ENCODE peak calls at places on chromosome 3, in five cellular contexts. M is stomach, O is sigmoid colon, Z is breast epithelium, B is HCT116. N is an unnamed sample.

GRCh38 chr3:173785004-173785403 is 387.5 kb downstream of the NLGN1 start:
- DNase-seq in M (no peak), O (no peak), Z (no peak), B (no peak), N (no peak)

GRCh38 chr3:156997351-156997750 is 162.6 kb downstream of the CCNL1 start:
- DNase-seq in M (no peak), O (no peak), Z (no peak), B (no peak), N (no peak)

GRCh38 chr3:27532931-27533607 is 48.9 kb upstream of the SLC4A7 start:
- DNase-seq in M (no peak), O (no peak), Z (no peak), B (no peak), N (no peak)

GRCh38 chr3:194300392-194300758 is 50.8 kb downstream of the CPN2 start:
- DNase-seq in M (peak), O (peak), Z (peak), B (no peak), N (peak)

GRCh38 chr3:171284308-171285075 is 175.7 kb downstream of the TNIK start:
- DNase-seq in M (no peak), O (peak), Z (no peak), B (peak), N (no peak)

GRCh38 chr3:22115581-22115980 is 364.6 kb upstream of the ZNF385D start:
- DNase-seq in M (no peak), O (no peak), Z (no peak), B (no peak), N (no peak)

GRCh38 chr3:114878119-114878839 is 268.8 kb downstream of the ZBTB20 start:
- DNase-seq in M (no peak), O (no peak), Z (no peak), B (peak), N (no peak)

GRCh38 chr3:98259707-98260106 is 4.3 kb upstream of the OR5H6 start:
- DNase-seq in M (no peak), O (no peak), Z (no peak), B (peak), N (no peak)

GRCh38 chr3:58059349-58060321 is 51.4 kb downstream of the FLNB start:
- DNase-seq in M (peak), O (peak), Z (no peak), B (no peak), N (no peak)

GRCh38 chr3:152574461-152575079 is 260.4 kb upstream of the P2RY1 start:
- DNase-seq in M (no peak), O (no peak), Z (no peak), B (peak), N (peak)

GRCh38 chr3:127732879-127733350 is 60.2 kb downstream of the ABTB1 start:
- DNase-seq in M (no peak), O (no peak), Z (no peak), B (no peak), N (no peak)

GRCh38 chr3:16179261-16179660 is 4.8 kb downstream of the GALNT15 start:
- DNase-seq in M (no peak), O (no peak), Z (no peak), B (no peak), N (no peak)
- H3K27ac ChIP-seq in M (no peak), O (no peak), Z (peak), B (no peak), N (no peak)

GRCh38 chr3:16883057-16883725 is 1.6 kb upstream of the PLCL2 start:
- DNase-seq in M (no peak), O (no peak), Z (no peak), B (no peak), N (no peak)

GRCh38 chr3:16884748-16885587 is at the start of gene PLCL2:
- DNase-seq in M (peak), O (peak), Z (no peak), B (no peak), N (no peak)

GRCh38 chr3:16884084-16884747 is 539 bp upstream of the PLCL2 start:
- DNase-seq in M (peak), O (peak), Z (no peak), B (no peak), N (no peak)

GRCh38 chr3:16883726-16884083 is 1.1 kb upstream of the PLCL2 start:
- DNase-seq in M (no peak), O (no peak), Z (no peak), B (no peak), N (no peak)

GRCh38 chr3:16881896-16882645 is 2.7 kb upstream of the PLCL2 start:
- DNase-seq in M (no peak), O (no peak), Z (no peak), B (no peak), N (no peak)
- TF ChIP-seq POLR2AphosphoS5 in M (no peak), O (no peak), Z (no peak), B (no peak), N (no peak)

GRCh38 chr3:16522820-16523219 is 9.3 kb upstream of the RFTN1 start:
- DNase-seq in M (no peak), O (no peak), Z (no peak), B (no peak), N (no peak)
- TF ChIP-seq CTCF in M (no peak), O (no peak), Z (no peak), B (no peak), N (no peak)

DNA sequence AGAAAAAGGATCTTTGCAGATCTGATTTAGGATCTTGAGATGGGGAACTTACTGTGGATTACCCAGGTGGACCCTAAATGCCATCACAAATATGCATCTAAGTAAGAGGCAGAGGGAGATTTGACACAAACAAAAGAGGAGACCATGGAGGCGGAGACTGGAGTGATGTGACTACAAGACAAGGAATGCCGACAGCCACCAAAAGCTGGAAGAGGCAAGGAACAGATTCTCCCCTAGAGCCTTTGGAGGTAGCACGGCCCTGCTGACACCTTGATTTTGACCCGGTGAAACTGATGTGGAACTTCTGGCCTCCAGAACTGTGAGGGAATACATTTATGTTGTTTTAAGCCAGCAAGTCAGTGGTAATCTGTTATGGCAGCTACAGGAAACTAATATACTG is 44.0 kb downstream of the GASK1A start:
- DNase-seq in M (no peak), O (peak), Z (no peak), B (no peak), N (no peak)
- H3K27ac ChIP-seq in M (no peak), O (no peak), Z (no peak), B (no peak), N (no peak)

DNA sequence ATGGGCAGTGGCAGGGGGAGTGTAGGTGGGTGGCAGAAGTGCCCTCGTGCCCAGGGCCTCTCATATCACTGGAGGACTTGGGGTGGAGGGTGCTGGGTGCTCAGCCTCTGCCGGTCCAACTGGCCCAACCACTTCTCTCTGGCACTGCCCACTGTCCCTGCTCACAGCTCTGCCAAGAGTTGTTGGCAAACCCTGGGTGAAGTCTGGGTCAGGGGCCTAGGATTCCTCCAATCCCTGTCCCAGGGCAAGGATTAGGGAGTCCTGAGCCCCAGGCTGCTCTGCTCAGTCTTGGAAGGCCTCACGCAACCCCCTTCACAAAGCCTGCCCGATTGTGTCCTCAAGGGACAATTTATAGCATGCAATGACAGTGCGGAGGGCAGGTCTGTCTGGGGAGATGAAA is 5.2 kb upstream of the PRKCD start:
- DNase-seq in M (peak), O (no peak), Z (peak), B (no peak), N (peak)
- TF ChIP-seq POLR2AphosphoS5 in M (peak), O (no peak), Z (peak), B (no peak), N (peak)

GRCh38 chr3:129978123-129978522 is 3.6 kb downstream of the TRH start:
- DNase-seq in M (no peak), O (no peak), Z (no peak), B (no peak), N (no peak)
- TF ChIP-seq CTCF in M (no peak), O (no peak), Z (no peak), B (no peak), N (no peak)

N was measured in prostate gland.